ENCODE peak calls at places on chromosome 12, in seven cellular contexts. L is AG08395; D is WERI-Rb-1; B is activated CD4-positive, alpha-beta T cell treated with anti-CD3 and anti-CD28 coated beads for 24 hours; H is adipocyte; J is GM18507; X is activated effector memory CD4-positive, alpha-beta T cell treated with Interleukin-2 at 50 U/mL for 16 hours. V is an unnamed sample.

GRCh38 chr12:50458606-50459005 is 46.2 kb upstream of the DIP2B start:
- DNase-seq in L (peak), D (no peak), B (no peak), H (peak), J (no peak), X (no peak), V (no peak)

GRCh38 chr12:130525384-130526172 is 187.9 kb downstream of the PIWIL1 start:
- DNase-seq in L (no peak), D (no peak), B (no peak), H (no peak), J (no peak), X (no peak), V (no peak)

GRCh38 chr12:95942532-95943230 is at the start of gene CCDC38:
- DNase-seq in L (peak), D (peak), B (peak), H (peak), J (peak), X (peak), V (peak)

GRCh38 chr12:916240-916639 is 33.3 kb downstream of the RAD52 start:
- DNase-seq in L (no peak), D (no peak), B (no peak), H (no peak), J (no peak), X (no peak), V (no peak)

GRCh38 chr12:47795121-47795813 is 22.2 kb downstream of the SLC48A1 start:
- DNase-seq in L (no peak), D (no peak), B (no peak), H (no peak), J (no peak), X (no peak), V (no peak)

GRCh38 chr12:132219323-132219722 is 75.1 kb downstream of the NOC4L start:
- DNase-seq in L (no peak), D (no peak), B (no peak), H (no peak), J (no peak), X (no peak), V (no peak)

GRCh38 chr12:112303004-112303403 is 79.2 kb downstream of the HECTD4 start:
- DNase-seq in L (peak), D (no peak), B (peak), H (peak), J (peak), X (peak), V (no peak)

GRCh38 chr12:124774054-124774461 is 89.6 kb downstream of the SCARB1 start:
- DNase-seq in L (no peak), D (no peak), B (no peak), H (peak), J (no peak), X (no peak), V (no peak)

GRCh38 chr12:50517456-50518048 is 12.8 kb downstream of the DIP2B start:
- DNase-seq in L (no peak), D (no peak), B (no peak), H (peak), J (no peak), X (no peak), V (peak)

GRCh38 chr12:68609955-68610434 is 704 bp upstream of the RAP1B start:
- DNase-seq in L (no peak), D (no peak), B (no peak), H (no peak), J (no peak), X (no peak), V (no peak)

GRCh38 chr12:104602901-104603300 is 146.2 kb downstream of the CHST11 start:
- DNase-seq in L (no peak), D (no peak), B (no peak), H (no peak), J (no peak), X (no peak), V (no peak)